ENCODE peak calls at places on chromosomes 5 and 9, in four cellular contexts. One of them, this sample, is unnamed.

GRCh38 chr9:95264954-95265615 is 52.4 kb downstream of the FANCC start:
- DNase-seq in GM12878: no peak
- DNase-seq in SK-N-SH: no peak
- DNase-seq in HepG2: no peak
- DNase-seq in this sample: no peak

GRCh38 chr9:37383393-37383792 is 39.1 kb upstream of the GRHPR start:
- DNase-seq in GM12878: no peak
- DNase-seq in SK-N-SH: no peak
- DNase-seq in HepG2: no peak
- DNase-seq in this sample: no peak

GRCh38 chr5:97297063-97297715 is 114.1 kb upstream of the RIOK2 start:
- DNase-seq in GM12878: peak
- DNase-seq in SK-N-SH: peak
- DNase-seq in HepG2: peak
- DNase-seq in this sample: peak

GRCh38 chr5:172897691-172898512 is 61.3 kb upstream of the RPL26L1 start:
- DNase-seq in GM12878: no peak
- DNase-seq in SK-N-SH: no peak
- DNase-seq in HepG2: no peak
- DNase-seq in this sample: peak

GRCh38 chr5:134647750-134648424 is 698 bp upstream of the SEC24A start:
- DNase-seq in GM12878: peak
- DNase-seq in SK-N-SH: no peak
- DNase-seq in HepG2: peak
- DNase-seq in this sample: no peak

GRCh38 chr5:124154714-124155113 is 591.7 kb downstream of the ZNF608 start:
- DNase-seq in GM12878: no peak
- DNase-seq in SK-N-SH: no peak
- DNase-seq in HepG2: no peak
- DNase-seq in this sample: no peak

GRCh38 chr5:176750144-176750543 is 60.2 kb upstream of the UNC5A start:
- DNase-seq in GM12878: no peak
- DNase-seq in SK-N-SH: no peak
- DNase-seq in HepG2: no peak
- DNase-seq in this sample: no peak

GRCh38 chr5:106092455-106092854 is 1578.3 kb downstream of the EFNA5 start:
- DNase-seq in GM12878: no peak
- DNase-seq in SK-N-SH: no peak
- DNase-seq in HepG2: no peak
- DNase-seq in this sample: no peak

GRCh38 chr5:17415282-17415681 is 82.7 kb upstream of the TAF11L2 start:
- DNase-seq in GM12878: no peak
- DNase-seq in SK-N-SH: no peak
- DNase-seq in HepG2: no peak
- DNase-seq in this sample: no peak

GRCh38 chr9:124215956-124216355 is 41.8 kb upstream of the NEK6 start:
- DNase-seq in GM12878: no peak
- DNase-seq in SK-N-SH: no peak
- DNase-seq in HepG2: no peak
- DNase-seq in this sample: no peak

GRCh38 chr5:159331099-159331973 is 1.0 kb upstream of the IL12B start:
- DNase-seq in GM12878: no peak
- DNase-seq in SK-N-SH: peak
- DNase-seq in HepG2: no peak
- DNase-seq in this sample: peak

GRCh38 chr9:126681336-126681735 is 67.6 kb downstream of the LMX1B start:
- DNase-seq in GM12878: no peak
- DNase-seq in SK-N-SH: no peak
- DNase-seq in HepG2: no peak
- DNase-seq in this sample: no peak

GRCh38 chr9:101235105-101235866 is 149.5 kb downstream of the BAAT start:
- DNase-seq in GM12878: no peak
- DNase-seq in SK-N-SH: peak
- DNase-seq in HepG2: peak
- DNase-seq in this sample: peak

GRCh38 chr5:154165886-154166285 is 24.6 kb upstream of the GALNT10 start:
- DNase-seq in GM12878: no peak
- DNase-seq in SK-N-SH: no peak
- DNase-seq in HepG2: no peak
- DNase-seq in this sample: no peak

GRCh38 chr5:73693573-73694061 is 67.6 kb downstream of the ARHGEF28 start:
- DNase-seq in GM12878: no peak
- DNase-seq in SK-N-SH: peak
- DNase-seq in HepG2: peak
- DNase-seq in this sample: peak

GRCh38 chr9:15764131-15764530 is 211.3 kb downstream of the CCDC171 start:
- DNase-seq in GM12878: no peak
- DNase-seq in SK-N-SH: no peak
- DNase-seq in HepG2: no peak
- DNase-seq in this sample: no peak

GRCh38 chr5:94847726-94848125 is 229.3 kb downstream of the SLF1 start:
- DNase-seq in GM12878: no peak
- DNase-seq in SK-N-SH: no peak
- DNase-seq in HepG2: no peak
- DNase-seq in this sample: no peak

GRCh38 chr5:6377121-6377520 is 1.2 kb downstream of the MED10 start:
- DNase-seq in GM12878: no peak
- DNase-seq in SK-N-SH: no peak
- DNase-seq in HepG2: no peak
- DNase-seq in this sample: no peak

GRCh38 chr5:27947088-27947487 is 908.7 kb upstream of the CDH9 start:
- DNase-seq in GM12878: no peak
- DNase-seq in SK-N-SH: no peak
- DNase-seq in HepG2: no peak
- DNase-seq in this sample: no peak

GRCh38 chr5:100903036-100903887 is at the start of gene ST8SIA4:
- DNase-seq in GM12878: peak
- DNase-seq in SK-N-SH: peak
- DNase-seq in HepG2: no peak
- DNase-seq in this sample: no peak

GRCh38 chr5:141779642-141780041 is 97.6 kb upstream of the ARAP3 start:
- DNase-seq in GM12878: no peak
- DNase-seq in SK-N-SH: no peak
- DNase-seq in HepG2: no peak
- DNase-seq in this sample: no peak

GRCh38 chr9:97543568-97543967 is 42.1 kb downstream of the TMOD1 start:
- DNase-seq in GM12878: no peak
- DNase-seq in SK-N-SH: no peak
- DNase-seq in HepG2: peak
- DNase-seq in this sample: no peak

GRCh38 chr9:79256691-79257213 is 315.0 kb upstream of the TLE4 start:
- DNase-seq in GM12878: no peak
- DNase-seq in SK-N-SH: no peak
- DNase-seq in HepG2: no peak
- DNase-seq in this sample: no peak

GRCh38 chr5:135386886-135387628 is 12.0 kb downstream of the MACROH2A1 start:
- DNase-seq in GM12878: no peak
- DNase-seq in SK-N-SH: no peak
- DNase-seq in HepG2: peak
- DNase-seq in this sample: peak

GRCh38 chr5:180289433-180289832 is 2.5 kb downstream of the MAPK9 start:
- DNase-seq in GM12878: no peak
- DNase-seq in SK-N-SH: peak
- DNase-seq in HepG2: no peak
- DNase-seq in this sample: no peak

GRCh38 chr9:136370687-136371530 is 2.6 kb downstream of the CARD9 start:
- DNase-seq in GM12878: no peak
- DNase-seq in SK-N-SH: no peak
- DNase-seq in HepG2: no peak
- DNase-seq in this sample: no peak

GRCh38 chr9:127263664-127264063 is 910 bp upstream of the GARNL3 start:
- DNase-seq in GM12878: no peak
- DNase-seq in SK-N-SH: peak
- DNase-seq in HepG2: no peak
- DNase-seq in this sample: no peak

GRCh38 chr5:3190930-3191329 is 404.7 kb upstream of the IRX1 start:
- DNase-seq in GM12878: no peak
- DNase-seq in SK-N-SH: no peak
- DNase-seq in HepG2: no peak
- DNase-seq in this sample: no peak

GRCh38 chr9:137762414-137763061 is 115.0 kb upstream of the CACNA1B start:
- DNase-seq in GM12878: peak
- DNase-seq in SK-N-SH: no peak
- DNase-seq in HepG2: no peak
- DNase-seq in this sample: no peak

GRCh38 chr5:146662229-146662628 is 146.2 kb upstream of the GPR151 start:
- DNase-seq in GM12878: no peak
- DNase-seq in SK-N-SH: no peak
- DNase-seq in HepG2: peak
- DNase-seq in this sample: peak

GRCh38 chr5:74040065-74040551 is 414.1 kb downstream of the ARHGEF28 start:
- DNase-seq in GM12878: no peak
- DNase-seq in SK-N-SH: no peak
- DNase-seq in HepG2: no peak
- DNase-seq in this sample: peak

GRCh38 chr9:88583901-88584596 is 49.1 kb downstream of the NXNL2 start:
- DNase-seq in GM12878: no peak
- DNase-seq in SK-N-SH: no peak
- DNase-seq in HepG2: no peak
- DNase-seq in this sample: no peak

GRCh38 chr9:88586452-88586851 is 51.5 kb downstream of the NXNL2 start:
- DNase-seq in GM12878: no peak
- DNase-seq in SK-N-SH: no peak
- DNase-seq in HepG2: no peak
- DNase-seq in this sample: no peak

GRCh38 chr9:88587885-88588628 is 53.1 kb downstream of the NXNL2 start:
- DNase-seq in GM12878: no peak
- DNase-seq in SK-N-SH: no peak
- DNase-seq in HepG2: no peak
- DNase-seq in this sample: no peak

GRCh38 chr9:88589656-88590055 is 54.7 kb downstream of the NXNL2 start:
- DNase-seq in GM12878: no peak
- DNase-seq in SK-N-SH: no peak
- DNase-seq in HepG2: no peak
- DNase-seq in this sample: no peak

DNA sequence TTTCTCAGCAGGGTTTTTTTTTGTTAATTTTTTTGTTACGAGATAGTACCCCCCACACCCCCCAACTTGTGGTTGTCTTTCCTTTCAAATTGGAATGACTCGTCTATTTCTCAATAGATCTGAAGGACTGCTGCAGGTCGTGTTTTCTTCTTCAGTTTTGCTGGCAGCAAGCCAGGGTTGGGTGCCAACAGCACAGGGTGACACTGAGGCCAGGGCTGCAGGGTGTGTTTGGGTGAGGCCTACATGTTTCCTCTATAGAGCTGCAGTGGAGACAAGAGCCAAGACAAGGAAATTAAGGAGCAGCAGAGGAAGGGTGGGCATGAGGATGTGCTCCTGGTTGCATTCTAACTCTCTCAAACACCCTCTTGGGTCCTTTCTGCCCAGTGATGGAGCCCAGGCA is 52.2 kb downstream of the NXNL2 start:
- DNase-seq in GM12878: no peak
- DNase-seq in SK-N-SH: no peak
- DNase-seq in HepG2: no peak
- DNase-seq in this sample: peak
- TF ChIP-seq PBX3 in GM12878: no peak
- TF ChIP-seq PBX3 in SK-N-SH: no peak
- TF ChIP-seq PBX3 in HepG2: no peak
- TF ChIP-seq PBX3 in this sample: no peak

GRCh38 chr5:91639744-91640143 is 256.6 kb upstream of the ARRDC3 start:
- DNase-seq in GM12878: no peak
- DNase-seq in SK-N-SH: no peak
- DNase-seq in HepG2: no peak
- DNase-seq in this sample: no peak

GRCh38 chr5:91643796-91644195 is 260.7 kb upstream of the ARRDC3 start:
- DNase-seq in GM12878: no peak
- DNase-seq in SK-N-SH: no peak
- DNase-seq in HepG2: no peak
- DNase-seq in this sample: no peak

GRCh38 chr5:91642592-91642991 is 259.5 kb upstream of the ARRDC3 start:
- DNase-seq in GM12878: no peak
- DNase-seq in SK-N-SH: no peak
- DNase-seq in HepG2: no peak
- DNase-seq in this sample: no peak

GRCh38 chr5:91645347-91645746 is 262.2 kb upstream of the ARRDC3 start:
- DNase-seq in GM12878: no peak
- DNase-seq in SK-N-SH: no peak
- DNase-seq in HepG2: no peak
- DNase-seq in this sample: no peak

GRCh38 chr5:91641730-91642350 is 258.7 kb upstream of the ARRDC3 start:
- DNase-seq in GM12878: no peak
- DNase-seq in SK-N-SH: peak
- DNase-seq in HepG2: peak
- DNase-seq in this sample: peak
- TF ChIP-seq SMC3 in GM12878: no peak
- TF ChIP-seq SMC3 in SK-N-SH: peak
- TF ChIP-seq SMC3 in HepG2: peak
- TF ChIP-seq SMC3 in this sample: peak

GRCh38 chr9:89920131-89920530 is 315.3 kb downstream of the GADD45G start:
- DNase-seq in GM12878: no peak
- DNase-seq in SK-N-SH: no peak
- DNase-seq in HepG2: no peak
- DNase-seq in this sample: no peak

GRCh38 chr9:89922099-89922498 is 317.3 kb downstream of the GADD45G start:
- DNase-seq in GM12878: no peak
- DNase-seq in SK-N-SH: peak
- DNase-seq in HepG2: no peak
- DNase-seq in this sample: no peak

GRCh38 chr9:89917861-89918260 is 313.0 kb downstream of the GADD45G start:
- DNase-seq in GM12878: no peak
- DNase-seq in SK-N-SH: no peak
- DNase-seq in HepG2: no peak
- DNase-seq in this sample: no peak

GRCh38 chr9:89920901-89921300 is 316.1 kb downstream of the GADD45G start:
- DNase-seq in GM12878: no peak
- DNase-seq in SK-N-SH: no peak
- DNase-seq in HepG2: no peak
- DNase-seq in this sample: no peak

DNA sequence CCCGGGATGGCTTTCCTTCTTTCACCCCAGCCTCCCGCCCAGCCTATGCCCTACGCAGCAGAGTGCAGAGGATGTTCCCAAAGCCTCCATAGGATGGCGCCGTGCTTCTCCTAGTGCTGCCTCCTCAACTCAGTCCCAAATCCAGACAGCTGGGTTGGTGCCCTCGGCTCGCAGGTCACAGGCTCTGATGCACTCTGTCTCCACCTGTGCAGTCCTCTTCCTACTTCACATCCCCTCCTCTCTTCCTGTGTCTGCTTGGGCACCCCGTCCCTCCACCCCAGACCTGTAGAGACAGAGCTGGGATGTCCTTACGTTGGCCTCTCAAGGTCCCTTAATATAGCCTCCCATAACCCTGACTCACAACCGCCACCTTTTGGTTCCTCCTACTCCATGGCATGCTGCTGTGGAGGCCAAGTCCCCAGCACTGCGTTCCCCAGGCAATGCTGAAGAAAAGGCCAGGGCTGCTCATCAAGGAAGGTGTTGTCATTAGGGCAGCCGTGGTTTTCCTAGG is 314.4 kb downstream of the GADD45G start:
- DNase-seq in GM12878: peak
- DNase-seq in SK-N-SH: no peak
- DNase-seq in HepG2: peak
- DNase-seq in this sample: no peak
- TF ChIP-seq PBX3 in GM12878: no peak
- TF ChIP-seq PBX3 in SK-N-SH: no peak
- TF ChIP-seq PBX3 in HepG2: no peak
- TF ChIP-seq PBX3 in this sample: no peak

GRCh38 chr5:51882647-51883046 is 499.4 kb downstream of the ISL1 start:
- DNase-seq in GM12878: no peak
- DNase-seq in SK-N-SH: no peak
- DNase-seq in HepG2: no peak
- DNase-seq in this sample: no peak

GRCh38 chr5:51881901-51882300 is 498.7 kb downstream of the ISL1 start:
- DNase-seq in GM12878: no peak
- DNase-seq in SK-N-SH: no peak
- DNase-seq in HepG2: no peak
- DNase-seq in this sample: no peak
- TF ChIP-seq SMC3 in GM12878: no peak
- TF ChIP-seq SMC3 in SK-N-SH: no peak
- TF ChIP-seq SMC3 in HepG2: no peak
- TF ChIP-seq SMC3 in this sample: no peak